ENCODE peak calls at places on chromosomes 4 and X, in seven cellular contexts. One of them, this sample, is unnamed.

GRCh38 chr4:85986266-85986665 is 373.6 kb downstream of the MAPK10 start:
- DNase-seq in HepG2: no peak
- DNase-seq in GM23338: no peak
- DNase-seq in fibroblast of lung: no peak
- DNase-seq in hepatocyte: no peak
- DNase-seq in HCT116: no peak
- DNase-seq in PC-3: no peak
- DNase-seq in this sample: no peak

GRCh38 chr4:3413675-3414420 is 27.9 kb upstream of the HGFAC start:
- DNase-seq in HepG2: no peak
- DNase-seq in GM23338: no peak
- DNase-seq in fibroblast of lung: no peak
- DNase-seq in hepatocyte: no peak
- DNase-seq in HCT116: no peak
- DNase-seq in PC-3: no peak
- DNase-seq in this sample: no peak

GRCh38 chr4:156568479-156568878 is 403.1 kb downstream of the PDGFC start:
- DNase-seq in HepG2: no peak
- DNase-seq in GM23338: peak; percentile 26
- DNase-seq in fibroblast of lung: no peak
- DNase-seq in hepatocyte: no peak
- DNase-seq in HCT116: no peak
- DNase-seq in PC-3: no peak
- DNase-seq in this sample: no peak

GRCh38 chrX:69133561-69134542 is 31.4 kb downstream of the PJA1 start:
- DNase-seq in HepG2: peak; percentile 59
- DNase-seq in GM23338: peak; percentile 86
- DNase-seq in fibroblast of lung: peak; percentile 77
- DNase-seq in hepatocyte: peak; percentile 56
- DNase-seq in HCT116: peak; percentile 72
- DNase-seq in PC-3: peak; percentile 79
- DNase-seq in this sample: peak; percentile 68

GRCh38 chr4:54231419-54232150 is 2.5 kb downstream of the PDGFRA start:
- DNase-seq in HepG2: no peak
- DNase-seq in GM23338: peak; percentile 60
- DNase-seq in fibroblast of lung: peak; percentile 68
- DNase-seq in hepatocyte: peak; percentile 68
- DNase-seq in HCT116: no peak
- DNase-seq in PC-3: no peak
- DNase-seq in this sample: no peak

GRCh38 chr4:145043306-145043705 is 54.7 kb downstream of the ANAPC10 start:
- DNase-seq in HepG2: no peak
- DNase-seq in GM23338: no peak
- DNase-seq in fibroblast of lung: peak; percentile 87
- DNase-seq in hepatocyte: no peak
- DNase-seq in HCT116: no peak
- DNase-seq in PC-3: no peak
- DNase-seq in this sample: no peak

GRCh38 chrX:23503835-23504539 is 163.3 kb upstream of the PRDX4 start:
- DNase-seq in HepG2: peak; percentile 15
- DNase-seq in GM23338: peak; percentile 26
- DNase-seq in fibroblast of lung: peak; percentile 93
- DNase-seq in hepatocyte: peak; percentile 89
- DNase-seq in HCT116: peak; percentile 79
- DNase-seq in PC-3: peak; percentile 96
- DNase-seq in this sample: peak; percentile 90

GRCh38 chrX:74063426-74064155 is 240.4 kb upstream of the ZCCHC13 start:
- DNase-seq in HepG2: no peak
- DNase-seq in GM23338: no peak
- DNase-seq in fibroblast of lung: no peak
- DNase-seq in hepatocyte: no peak
- DNase-seq in HCT116: no peak
- DNase-seq in PC-3: peak; percentile 43
- DNase-seq in this sample: peak; percentile 27

GRCh38 chr4:89469930-89470375 is 162.4 kb upstream of the GPRIN3 start:
- DNase-seq in HepG2: no peak
- DNase-seq in GM23338: no peak
- DNase-seq in fibroblast of lung: peak; percentile 96
- DNase-seq in hepatocyte: no peak
- DNase-seq in HCT116: no peak
- DNase-seq in PC-3: peak; percentile 86
- DNase-seq in this sample: no peak

GRCh38 chrX:14946721-14947120 is 73.5 kb downstream of the MOSPD2 start:
- DNase-seq in HepG2: no peak
- DNase-seq in GM23338: no peak
- DNase-seq in fibroblast of lung: no peak
- DNase-seq in hepatocyte: no peak
- DNase-seq in HCT116: no peak
- DNase-seq in PC-3: no peak
- DNase-seq in this sample: no peak

GRCh38 chr4:122997463-122998101 is 75.2 kb upstream of the NUDT6 start:
- DNase-seq in HepG2: no peak
- DNase-seq in GM23338: no peak
- DNase-seq in fibroblast of lung: no peak
- DNase-seq in hepatocyte: no peak
- DNase-seq in HCT116: no peak
- DNase-seq in PC-3: no peak
- DNase-seq in this sample: no peak

GRCh38 chr4:118910221-118910620 is 21.6 kb downstream of the SYNPO2 start:
- DNase-seq in HepG2: no peak
- DNase-seq in GM23338: no peak
- DNase-seq in fibroblast of lung: no peak
- DNase-seq in hepatocyte: no peak
- DNase-seq in HCT116: no peak
- DNase-seq in PC-3: no peak
- DNase-seq in this sample: no peak

GRCh38 chr4:74453846-74454742 is 9.2 kb downstream of the AREG start:
- DNase-seq in HepG2: no peak
- DNase-seq in GM23338: no peak
- DNase-seq in fibroblast of lung: no peak
- DNase-seq in hepatocyte: no peak
- DNase-seq in HCT116: no peak
- DNase-seq in PC-3: no peak
- DNase-seq in this sample: no peak

GRCh38 chrX:78517124-78517523 is 142.0 kb downstream of the RTL3 start:
- DNase-seq in HepG2: no peak
- DNase-seq in GM23338: no peak
- DNase-seq in fibroblast of lung: peak; percentile 57
- DNase-seq in hepatocyte: no peak
- DNase-seq in HCT116: no peak
- DNase-seq in PC-3: peak; percentile 80
- DNase-seq in this sample: no peak

GRCh38 chrX:20487227-20487626 is 220.5 kb upstream of the RPS6KA3 start:
- DNase-seq in HepG2: no peak
- DNase-seq in GM23338: no peak
- DNase-seq in fibroblast of lung: peak; percentile 53
- DNase-seq in hepatocyte: no peak
- DNase-seq in HCT116: peak; percentile 1
- DNase-seq in PC-3: peak; percentile 73
- DNase-seq in this sample: no peak

GRCh38 chr4:151407466-151408379 is 1.3 kb upstream of the FHIP1A start:
- DNase-seq in HepG2: no peak
- DNase-seq in GM23338: peak; percentile 70
- DNase-seq in fibroblast of lung: peak; percentile 14
- DNase-seq in hepatocyte: peak; percentile 57
- DNase-seq in HCT116: no peak
- DNase-seq in PC-3: peak; percentile 37
- DNase-seq in this sample: peak; percentile 36

GRCh38 chr4:151408380-151408629 is 671 bp upstream of the FHIP1A start:
- DNase-seq in HepG2: no peak
- DNase-seq in GM23338: peak; percentile 66
- DNase-seq in fibroblast of lung: no peak
- DNase-seq in hepatocyte: no peak
- DNase-seq in HCT116: no peak
- DNase-seq in PC-3: no peak
- DNase-seq in this sample: no peak

GRCh38 chr4:151407018-151407417 is 2.0 kb upstream of the FHIP1A start:
- DNase-seq in HepG2: no peak
- DNase-seq in GM23338: no peak
- DNase-seq in fibroblast of lung: no peak
- DNase-seq in hepatocyte: no peak
- DNase-seq in HCT116: no peak
- DNase-seq in PC-3: no peak
- DNase-seq in this sample: no peak

GRCh38 chr4:151409470-151410313 is 716 bp downstream of the FHIP1A start:
- DNase-seq in HepG2: peak; percentile 79
- DNase-seq in GM23338: peak; percentile 74
- DNase-seq in fibroblast of lung: no peak
- DNase-seq in hepatocyte: peak; percentile 59
- DNase-seq in HCT116: peak; percentile 3
- DNase-seq in PC-3: peak; percentile 52
- DNase-seq in this sample: peak; percentile 60

GRCh38 chr4:151408630-151409469 is at the start of gene FHIP1A:
- DNase-seq in HepG2: peak; percentile 86
- DNase-seq in GM23338: peak; percentile 99
- DNase-seq in fibroblast of lung: peak; percentile 73
- DNase-seq in hepatocyte: peak; percentile 97
- DNase-seq in HCT116: peak; percentile 93
- DNase-seq in PC-3: peak; percentile 96
- DNase-seq in this sample: peak; percentile 97
- TF ChIP-seq EZH2 in HepG2: no peak
- TF ChIP-seq EZH2 in GM23338: no peak
- TF ChIP-seq EZH2 in fibroblast of lung: peak; percentile 7
- TF ChIP-seq EZH2 in hepatocyte: no peak
- TF ChIP-seq EZH2 in HCT116: no peak
- TF ChIP-seq EZH2 in PC-3: no peak
- TF ChIP-seq EZH2 in this sample: no peak

GRCh38 chr4:23970193-23970850 is 80.5 kb upstream of the PPARGC1A start:
- DNase-seq in HepG2: no peak
- DNase-seq in GM23338: no peak
- DNase-seq in fibroblast of lung: no peak
- DNase-seq in hepatocyte: no peak
- DNase-seq in HCT116: no peak
- DNase-seq in PC-3: no peak
- DNase-seq in this sample: no peak
- H3K27ac ChIP-seq in HepG2: no peak overlapping the region
- H3K27ac ChIP-seq in GM23338: no peak overlapping the region
- H3K27ac ChIP-seq in fibroblast of lung: no peak overlapping the region
- H3K27ac ChIP-seq in hepatocyte: no peak overlapping the region
- H3K27ac ChIP-seq in HCT116: no peak overlapping the region
- H3K27ac ChIP-seq in PC-3: no peak overlapping the region
- H3K27ac ChIP-seq in this sample: no peak overlapping the region

GRCh38 chr4:105651879-105652640 is 56.4 kb downstream of the INTS12 start:
- DNase-seq in HepG2: no peak
- DNase-seq in GM23338: peak; percentile 15
- DNase-seq in fibroblast of lung: no peak
- DNase-seq in hepatocyte: no peak
- DNase-seq in HCT116: no peak
- DNase-seq in PC-3: no peak
- DNase-seq in this sample: no peak
- TF ChIP-seq EZH2 in HepG2: no peak
- TF ChIP-seq EZH2 in GM23338: no peak
- TF ChIP-seq EZH2 in fibroblast of lung: no peak
- TF ChIP-seq EZH2 in hepatocyte: no peak
- TF ChIP-seq EZH2 in HCT116: no peak
- TF ChIP-seq EZH2 in PC-3: no peak
- TF ChIP-seq EZH2 in this sample: no peak

GRCh38 chr4:19783667-19784223 is 468.0 kb upstream of the SLIT2 start:
- DNase-seq in HepG2: no peak
- DNase-seq in GM23338: no peak
- DNase-seq in fibroblast of lung: no peak
- DNase-seq in hepatocyte: no peak
- DNase-seq in HCT116: no peak
- DNase-seq in PC-3: no peak
- DNase-seq in this sample: no peak

GRCh38 chr4:19780871-19781270 is 470.8 kb upstream of the SLIT2 start:
- DNase-seq in HepG2: no peak
- DNase-seq in GM23338: no peak
- DNase-seq in fibroblast of lung: peak; percentile 22
- DNase-seq in hepatocyte: no peak
- DNase-seq in HCT116: no peak
- DNase-seq in PC-3: no peak
- DNase-seq in this sample: no peak

GRCh38 chr4:19791422-19792113 is 460.1 kb upstream of the SLIT2 start:
- DNase-seq in HepG2: no peak
- DNase-seq in GM23338: peak; percentile 4
- DNase-seq in fibroblast of lung: no peak
- DNase-seq in hepatocyte: no peak
- DNase-seq in HCT116: no peak
- DNase-seq in PC-3: peak; percentile 52
- DNase-seq in this sample: no peak

GRCh38 chr4:19786616-19787015 is 465.1 kb upstream of the SLIT2 start:
- DNase-seq in HepG2: no peak
- DNase-seq in GM23338: no peak
- DNase-seq in fibroblast of lung: no peak
- DNase-seq in hepatocyte: no peak
- DNase-seq in HCT116: no peak
- DNase-seq in PC-3: no peak
- DNase-seq in this sample: no peak
- H3K27ac ChIP-seq in HepG2: no peak overlapping the region
- H3K27ac ChIP-seq in GM23338: no peak overlapping the region
- H3K27ac ChIP-seq in fibroblast of lung: no peak overlapping the region
- H3K27ac ChIP-seq in hepatocyte: no peak overlapping the region
- H3K27ac ChIP-seq in HCT116: no peak overlapping the region
- H3K27ac ChIP-seq in PC-3: no peak overlapping the region
- H3K27ac ChIP-seq in this sample: no peak overlapping the region